ENCODE peak calls at places on chromosomes 3 and 15, in four cellular contexts. D is CD8-positive, alpha-beta memory T cell; B is MM.1S; L is fibroblast of mammary gland. P is an unnamed sample.

GRCh38 chr3:184171562-184171961 is 3.1 kb upstream of the AP2M1 start:
- DNase-seq in B (no peak), D (no peak), L (peak), P (no peak)

GRCh38 chr3:111979689-111980025 is 831 bp downstream of the ABHD10 start:
- DNase-seq in D (no peak), B (peak), L (peak), P (no peak)

GRCh38 chr3:177340243-177340830 is 143.1 kb upstream of the TBL1XR1 start:
- DNase-seq in L (no peak), B (no peak), D (no peak), P (no peak)

GRCh38 chr3:45010718-45011355 is 15.3 kb upstream of the CLEC3B start:
- DNase-seq in L (peak), D (no peak), B (no peak), P (no peak)

GRCh38 chr15:31439328-31439727 is 112.7 kb downstream of the KLF13 start:
- DNase-seq in D (no peak), B (peak), L (peak), P (no peak)

GRCh38 chr3:168088106-168088722 is 7.5 kb downstream of the GOLIM4 start:
- DNase-seq in B (peak), D (no peak), L (no peak), P (no peak)

GRCh38 chr3:97817965-97818364 is 3.8 kb upstream of the CRYBG3 start:
- DNase-seq in B (no peak), L (no peak), D (no peak), P (no peak)

GRCh38 chr15:27623560-27624305 is 475.4 kb downstream of the OCA2 start:
- DNase-seq in L (no peak), D (no peak), B (peak), P (no peak)

GRCh38 chr3:194880940-194881925 is 195.6 kb downstream of the FAM43A start:
- DNase-seq in D (no peak), L (no peak), B (no peak), P (no peak)

GRCh38 chr3:129014148-129014547 is 13.0 kb downstream of the EFCC1 start:
- DNase-seq in D (no peak), B (no peak), L (no peak), P (no peak)

GRCh38 chr3:152434142-152434541 is 165.4 kb downstream of the MBNL1 start:
- DNase-seq in B (no peak), D (no peak), L (no peak), P (no peak)